ENCODE peak calls at places on chromosomes 5 and 9, in four cellular contexts. J is CD8-positive, alpha-beta memory T cell; T is brain microvascular endothelial cell; Z is adrenal gland. A is an unnamed sample.

GRCh38 chr5:65482727-65483473 is 1.2 kb upstream of the ADAMTS6 start:
- DNase-seq in J (no peak), T (peak), Z (peak), A (peak)

GRCh38 chr5:155923784-155924183 is 403.2 kb upstream of the SGCD start:
- DNase-seq in J (no peak), T (no peak), Z (no peak), A (no peak)

GRCh38 chr5:136399512-136399911 is 34.2 kb upstream of the TRPC7 start:
- DNase-seq in J (no peak), T (no peak), Z (no peak), A (no peak)

GRCh38 chr9:95771556-95772280 is 103.8 kb upstream of the ERCC6L2 start:
- DNase-seq in J (no peak), T (no peak), Z (no peak), A (no peak)

GRCh38 chr5:123059455-123059854 is 22.9 kb upstream of the PPIC start:
- DNase-seq in J (no peak), T (no peak), Z (no peak), A (no peak)

GRCh38 chr5:152689275-152689711 is 284.2 kb upstream of the NMUR2 start:
- DNase-seq in J (no peak), T (no peak), Z (no peak), A (no peak)

GRCh38 chr9:126611592-126612328 is 2.0 kb upstream of the LMX1B start:
- DNase-seq in J (peak), T (peak), Z (peak), A (peak)

GRCh38 chr9:7756088-7756487 is 43.5 kb downstream of the DMAC1 start:
- DNase-seq in J (no peak), T (no peak), Z (no peak), A (peak)

GRCh38 chr5:143153332-143154119 is 250.0 kb downstream of the NR3C1 start:
- DNase-seq in J (no peak), T (peak), Z (no peak), A (no peak)

GRCh38 chr5:107739661-107740060 is 68.9 kb upstream of the EFNA5 start:
- DNase-seq in J (no peak), T (peak), Z (no peak), A (no peak)

GRCh38 chr9:134186471-134187109 is 22.2 kb upstream of the RNU6ATAC start:
- DNase-seq in J (no peak), T (no peak), Z (no peak), A (no peak)

GRCh38 chr5:115749016-115749415 is 67.4 kb downstream of the CDO1 start:
- DNase-seq in J (no peak), T (no peak), Z (no peak), A (no peak)

GRCh38 chr9:710951-711745 is 130.3 kb upstream of the DMRT1 start:
- DNase-seq in J (no peak), T (no peak), Z (no peak), A (no peak)

GRCh38 chr5:38756068-38756467 is 89.7 kb upstream of the OSMR start:
- DNase-seq in J (no peak), T (no peak), Z (no peak), A (no peak)

GRCh38 chr5:11650936-11651335 is 253.3 kb downstream of the CTNND2 start:
- DNase-seq in J (no peak), T (no peak), Z (no peak), A (no peak)

GRCh38 chr9:94534901-94535300 is 20.0 kb upstream of the PCAT7 start:
- DNase-seq in J (no peak), T (no peak), Z (no peak), A (no peak)

GRCh38 chr5:56123531-56124243 is 109.4 kb downstream of the ANKRD55 start:
- DNase-seq in J (no peak), T (peak), Z (peak), A (no peak)

GRCh38 chr9:91541744-91542143 is 118.1 kb upstream of the NFIL3 start:
- DNase-seq in J (no peak), T (peak), Z (no peak), A (no peak)

GRCh38 chr9:133262226-133262625 is 12.8 kb downstream of the ABO start:
- DNase-seq in J (no peak), T (no peak), Z (no peak), A (no peak)

GRCh38 chr5:337565-338130 is 16.1 kb downstream of the AHRR start:
- DNase-seq in J (no peak), T (peak), Z (no peak), A (no peak)

GRCh38 chr9:72356019-72356653 is 8.9 kb downstream of the ZFAND5 start:
- DNase-seq in J (no peak), T (no peak), Z (no peak), A (no peak)

GRCh38 chr9:125758986-125759811 is 12.0 kb downstream of the PBX3 start:
- DNase-seq in J (no peak), T (no peak), Z (peak), A (no peak)

GRCh38 chr5:90886381-90886780 is 327.8 kb downstream of the ADGRV1 start:
- DNase-seq in J (no peak), T (no peak), Z (no peak), A (no peak)

DNA sequence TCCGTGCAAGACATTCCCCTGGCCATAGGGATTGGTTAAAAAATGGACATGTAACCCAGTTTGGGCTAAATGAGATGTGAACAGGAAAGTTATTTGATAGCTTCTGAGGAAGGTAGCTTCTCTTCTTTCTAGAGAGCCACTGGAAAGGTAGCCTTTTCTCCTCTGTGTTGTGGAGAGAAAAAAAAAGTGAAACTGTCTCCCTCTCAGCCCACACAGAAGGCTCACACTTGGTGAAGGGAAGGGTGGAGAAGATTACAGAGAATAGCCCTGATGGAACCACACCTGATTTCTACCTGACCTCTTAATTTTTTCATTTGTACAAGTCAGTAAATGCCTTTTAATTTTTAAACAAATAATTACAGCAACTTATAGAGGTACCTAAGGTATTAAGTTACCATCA is 5.7 kb upstream of the GLIS3 start:
- DNase-seq in J (no peak), T (no peak), Z (no peak), A (no peak)
- H3K4me3 ChIP-seq in J (no peak), T (no peak), Z (no peak), A (no peak)

DNA sequence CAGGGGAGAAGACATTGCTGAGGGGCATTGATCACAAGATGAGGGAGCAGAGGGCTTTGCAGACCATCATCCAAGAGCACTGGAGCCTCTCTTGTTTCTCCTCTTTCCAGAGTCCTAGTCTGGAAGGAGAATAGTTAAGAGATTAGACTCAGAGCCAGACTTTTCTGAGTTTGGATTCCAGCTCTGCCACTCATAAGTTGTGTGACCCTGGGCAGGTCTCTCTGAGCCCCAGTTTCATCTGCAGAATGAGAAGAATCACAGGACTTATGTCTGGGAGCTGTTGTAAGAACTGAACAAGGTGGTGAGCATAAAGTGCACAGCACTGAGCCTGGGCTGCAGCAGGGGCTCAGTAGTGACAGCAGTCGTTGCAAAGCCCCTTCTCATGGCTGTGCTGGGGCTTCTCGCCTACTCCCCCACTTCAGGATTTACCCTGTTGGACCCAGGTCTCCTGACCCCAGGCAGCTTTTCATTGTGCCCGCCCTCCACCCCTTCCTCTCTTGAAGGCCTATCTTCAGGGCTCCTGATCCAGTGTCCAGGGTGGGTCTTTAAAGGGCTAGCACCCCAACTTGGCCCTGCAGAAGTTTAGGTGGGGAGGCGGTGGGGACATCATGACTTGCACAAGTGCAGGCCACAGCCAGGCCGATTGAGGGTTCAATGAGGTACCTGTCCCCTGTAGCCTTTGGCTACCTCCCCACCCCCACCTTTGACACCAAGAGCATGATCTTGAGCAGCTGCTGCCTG is 1.5 kb downstream of the SYNPO start:
- DNase-seq in J (no peak), T (no peak), Z (no peak), A (no peak)
- H3K4me3 ChIP-seq in J (no peak), T (peak), Z (peak), A (no peak)

DNA sequence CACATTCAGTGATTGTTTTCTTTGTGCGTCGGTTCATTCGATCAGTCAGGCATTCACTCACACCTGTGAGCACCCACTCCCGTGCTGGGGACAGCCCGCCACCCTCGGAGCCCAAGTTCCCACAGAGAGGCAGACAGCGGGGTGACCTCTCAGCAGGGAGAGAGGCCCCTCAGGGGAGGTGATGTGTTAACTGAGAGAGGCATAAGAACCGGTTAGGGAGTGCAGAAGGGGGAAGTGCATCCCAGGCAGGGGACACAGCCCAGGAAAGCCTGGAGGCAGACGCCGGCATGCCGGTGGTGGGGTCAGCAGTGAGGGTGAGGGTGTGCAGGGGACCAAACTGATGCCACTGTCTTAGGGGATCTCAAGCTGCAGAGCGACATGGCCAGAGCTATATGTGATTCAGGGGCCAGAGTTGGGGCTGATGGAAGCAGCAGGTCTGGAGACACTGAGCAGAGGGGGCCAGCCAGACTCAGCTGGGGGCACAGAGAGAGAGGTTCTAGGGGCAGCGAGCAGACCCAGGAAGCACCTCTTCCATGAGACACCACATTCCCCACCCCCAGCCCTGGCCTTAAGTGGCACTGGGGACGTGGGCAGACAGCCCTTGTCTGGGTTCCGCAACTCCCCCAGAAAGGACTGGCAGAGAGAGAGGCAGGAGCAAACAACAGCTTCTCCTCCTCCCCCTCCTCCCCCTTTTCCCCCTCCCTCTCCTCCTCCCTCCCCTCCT is 35.9 kb downstream of the HK3 start:
- DNase-seq in J (no peak), T (no peak), Z (no peak), A (no peak)
- H3K4me3 ChIP-seq in J (no peak), T (no peak), Z (no peak), A (no peak)

GRCh38 chr9:70639853-70640814 is 225.7 kb upstream of the KLF9 start:
- DNase-seq in J (no peak), T (peak), Z (peak), A (no peak)
- H3K4me3 ChIP-seq in J (no peak), T (no peak), Z (no peak), A (no peak)

GRCh38 chr5:72295539-72295938 is 24.5 kb downstream of the MRPS27 start:
- DNase-seq in J (no peak), T (no peak), Z (no peak), A (no peak)

GRCh38 chr5:72301557-72301956 is 18.5 kb downstream of the MRPS27 start:
- DNase-seq in J (no peak), T (no peak), Z (no peak), A (no peak)

GRCh38 chr5:72300590-72301339 is 19.3 kb downstream of the MRPS27 start:
- DNase-seq in J (no peak), T (no peak), Z (no peak), A (no peak)

GRCh38 chr5:72296251-72296650 is 23.8 kb downstream of the MRPS27 start:
- DNase-seq in J (no peak), T (no peak), Z (no peak), A (no peak)

DNA sequence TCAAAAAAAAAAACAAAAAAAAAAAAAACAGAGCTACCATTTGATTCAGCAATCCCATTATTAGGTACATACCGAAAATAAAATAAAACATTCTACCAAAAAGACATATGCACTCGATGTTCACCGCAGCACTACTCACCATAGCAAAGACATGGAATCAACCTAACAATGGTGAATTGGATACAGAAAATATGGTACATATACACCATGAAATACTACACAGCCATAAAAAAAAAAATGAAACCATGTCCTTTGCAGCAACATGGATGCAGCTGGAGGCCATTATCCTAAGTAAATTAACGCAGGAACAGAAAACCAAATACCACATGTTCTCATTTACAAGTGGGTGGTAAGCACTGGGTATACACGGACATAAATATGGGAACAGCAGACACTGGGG is 21.3 kb downstream of the MRPS27 start:
- DNase-seq in J (no peak), T (no peak), Z (no peak), A (no peak)
- H3K4me3 ChIP-seq in J (no peak), T (no peak), Z (no peak), A (no peak)

GRCh38 chr9:5509573-5509972 is 758 bp upstream of the PDCD1LG2 start:
- DNase-seq in J (no peak), T (peak), Z (no peak), A (no peak)
- H3K4me3 ChIP-seq in J (no peak), T (no peak), Z (no peak), A (no peak)

GRCh38 chr5:180647941-180648500 is 1.4 kb downstream of the FLT4 start:
- DNase-seq in J (no peak), T (no peak), Z (no peak), A (no peak)

GRCh38 chr5:180647465-180647864 is 1.9 kb downstream of the FLT4 start:
- DNase-seq in J (no peak), T (no peak), Z (no peak), A (no peak)

GRCh38 chr5:180646963-180647305 is 2.5 kb downstream of the FLT4 start:
- DNase-seq in J (no peak), T (no peak), Z (no peak), A (no peak)

GRCh38 chr5:180648658-180649296 is 623 bp downstream of the FLT4 start:
- DNase-seq in J (peak), T (no peak), Z (no peak), A (no peak)

DNA sequence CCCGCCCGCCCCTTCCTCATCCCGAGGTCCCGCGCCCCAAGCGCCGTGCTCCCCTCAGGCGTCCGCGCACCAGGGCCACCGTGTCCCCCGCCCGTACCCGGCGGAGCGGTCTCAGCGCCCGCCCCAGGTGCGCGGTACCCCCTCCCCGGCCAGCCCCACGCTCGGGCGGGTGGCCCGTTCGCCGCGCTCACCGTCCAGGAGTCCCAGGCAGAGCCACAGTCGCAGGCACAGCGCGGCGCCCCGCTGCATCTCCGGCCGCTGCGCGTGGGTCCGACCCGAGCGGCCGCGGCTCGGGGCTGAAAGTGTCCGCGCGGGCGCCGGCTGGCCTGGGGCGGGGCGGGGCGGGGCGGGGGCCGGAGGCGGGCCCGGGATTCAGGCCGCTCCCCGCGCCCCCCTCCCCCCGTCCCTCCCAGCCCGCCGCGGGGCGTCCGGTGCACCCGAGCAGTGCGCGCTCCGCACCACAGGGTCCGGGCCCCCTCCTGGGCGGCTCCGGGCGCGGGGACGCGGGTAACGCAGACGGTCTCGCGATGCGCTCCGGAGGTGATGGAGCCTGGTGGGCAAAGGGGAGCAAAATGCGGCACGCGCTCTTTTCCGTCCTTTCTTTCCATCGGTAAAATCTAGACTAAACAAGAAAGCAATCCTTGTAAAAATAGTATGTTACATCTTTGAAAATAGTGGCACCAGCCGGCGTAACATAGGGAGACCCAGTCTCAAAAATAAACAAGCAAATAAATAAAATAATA is at the start of gene FLT4:
- DNase-seq in J (no peak), T (no peak), Z (no peak), A (peak)
- H3K4me3 ChIP-seq in J (peak), T (peak), Z (no peak), A (peak)